ENCODE peak calls at places on chromosomes 5 and 9, in seven cellular contexts. One of them, this sample, is unnamed.

GRCh38 chr9:120541921-120542320 is 38.0 kb downstream of the CDK5RAP2 start:
- DNase-seq in astrocyte of the spinal cord: no peak
- DNase-seq in BJ: no peak
- DNase-seq in nephron progenitor cell: no peak
- DNase-seq in pancreas: no peak
- DNase-seq in astrocyte: no peak
- DNase-seq in Calu3: no peak
- DNase-seq in this sample: no peak

GRCh38 chr5:137778772-137779564 is 24.8 kb upstream of the HNRNPA0 start:
- DNase-seq in nephron progenitor cell: no peak
- DNase-seq in astrocyte: peak; percentile 7
- DNase-seq in pancreas: no peak
- DNase-seq in astrocyte of the spinal cord: peak; percentile 50
- DNase-seq in BJ: no peak
- DNase-seq in Calu3: peak; percentile 37
- DNase-seq in this sample: peak; percentile 26

GRCh38 chr5:54404568-54404967 is 50.9 kb upstream of the HSPB3 start:
- DNase-seq in pancreas: no peak
- DNase-seq in BJ: no peak
- DNase-seq in astrocyte: peak; percentile 32
- DNase-seq in Calu3: no peak
- DNase-seq in astrocyte of the spinal cord: no peak
- DNase-seq in nephron progenitor cell: no peak
- DNase-seq in this sample: no peak

GRCh38 chr9:95715911-95716435 is 159.5 kb upstream of the ERCC6L2 start:
- DNase-seq in BJ: no peak
- DNase-seq in astrocyte: no peak
- DNase-seq in nephron progenitor cell: no peak
- DNase-seq in Calu3: no peak
- DNase-seq in pancreas: no peak
- DNase-seq in astrocyte of the spinal cord: no peak
- DNase-seq in this sample: no peak

GRCh38 chr5:160342413-160342941 is 27.9 kb downstream of the C1QTNF2 start:
- DNase-seq in astrocyte: peak; percentile 81
- DNase-seq in BJ: peak; percentile 70
- DNase-seq in nephron progenitor cell: no peak
- DNase-seq in pancreas: no peak
- DNase-seq in Calu3: no peak
- DNase-seq in astrocyte of the spinal cord: peak; percentile 44
- DNase-seq in this sample: no peak

GRCh38 chr5:57219386-57219785 is 45.5 kb downstream of the GPBP1 start:
- DNase-seq in astrocyte: no peak
- DNase-seq in astrocyte of the spinal cord: no peak
- DNase-seq in nephron progenitor cell: no peak
- DNase-seq in pancreas: no peak
- DNase-seq in BJ: no peak
- DNase-seq in Calu3: peak; percentile 25
- DNase-seq in this sample: peak; percentile 29

GRCh38 chr9:95880011-95880690 is 4.7 kb downstream of the ERCC6L2 start:
- DNase-seq in Calu3: no peak
- DNase-seq in pancreas: no peak
- DNase-seq in BJ: no peak
- DNase-seq in nephron progenitor cell: no peak
- DNase-seq in astrocyte: peak; percentile 63
- DNase-seq in astrocyte of the spinal cord: peak; percentile 86
- DNase-seq in this sample: no peak

GRCh38 chr9:135706288-135706687 is 4.3 kb downstream of the KCNT1 start:
- DNase-seq in astrocyte of the spinal cord: no peak
- DNase-seq in pancreas: no peak
- DNase-seq in nephron progenitor cell: no peak
- DNase-seq in astrocyte: no peak
- DNase-seq in BJ: no peak
- DNase-seq in Calu3: no peak
- DNase-seq in this sample: no peak

GRCh38 chr9:116686693-116687073 is 422 bp upstream of the TRIM32 start:
- DNase-seq in nephron progenitor cell: no peak
- DNase-seq in pancreas: no peak
- DNase-seq in Calu3: no peak
- DNase-seq in astrocyte of the spinal cord: no peak
- DNase-seq in astrocyte: no peak
- DNase-seq in BJ: no peak
- DNase-seq in this sample: no peak

GRCh38 chr5:67287795-67288194 is 91.2 kb upstream of the CD180 start:
- DNase-seq in astrocyte: peak; percentile 88
- DNase-seq in pancreas: no peak
- DNase-seq in BJ: peak; percentile 56
- DNase-seq in nephron progenitor cell: no peak
- DNase-seq in astrocyte of the spinal cord: peak; percentile 84
- DNase-seq in Calu3: no peak
- DNase-seq in this sample: no peak

GRCh38 chr9:91714020-91714721 is 235.9 kb downstream of the ROR2 start:
- DNase-seq in astrocyte of the spinal cord: peak; percentile 25
- DNase-seq in BJ: no peak
- DNase-seq in nephron progenitor cell: peak; percentile 74
- DNase-seq in Calu3: peak; percentile 59
- DNase-seq in pancreas: peak; percentile 84
- DNase-seq in astrocyte: peak; percentile 19
- DNase-seq in this sample: peak; percentile 68

GRCh38 chr5:38424237-38425080 is 132.0 kb downstream of the LIFR start:
- DNase-seq in astrocyte of the spinal cord: no peak
- DNase-seq in BJ: no peak
- DNase-seq in Calu3: no peak
- DNase-seq in nephron progenitor cell: no peak
- DNase-seq in pancreas: no peak
- DNase-seq in astrocyte: no peak
- DNase-seq in this sample: no peak

GRCh38 chr5:141172381-141173204 is at the start of gene PCDHB7:
- DNase-seq in pancreas: no peak
- DNase-seq in BJ: no peak
- DNase-seq in Calu3: no peak
- DNase-seq in nephron progenitor cell: peak; percentile 29
- DNase-seq in astrocyte of the spinal cord: peak; percentile 7
- DNase-seq in astrocyte: no peak
- DNase-seq in this sample: no peak

GRCh38 chr5:111394580-111394979 is 117.8 kb downstream of the STARD4 start:
- DNase-seq in Calu3: no peak
- DNase-seq in nephron progenitor cell: no peak
- DNase-seq in astrocyte of the spinal cord: peak; percentile 45
- DNase-seq in pancreas: no peak
- DNase-seq in astrocyte: peak; percentile 65
- DNase-seq in BJ: peak; percentile 9
- DNase-seq in this sample: no peak

GRCh38 chr5:40160435-40160834 is 519.3 kb upstream of the PTGER4 start:
- DNase-seq in BJ: no peak
- DNase-seq in nephron progenitor cell: no peak
- DNase-seq in astrocyte: no peak
- DNase-seq in astrocyte of the spinal cord: no peak
- DNase-seq in pancreas: no peak
- DNase-seq in Calu3: no peak
- DNase-seq in this sample: no peak

GRCh38 chr9:110801426-110801825 is 132.8 kb downstream of the MUSK start:
- DNase-seq in astrocyte of the spinal cord: no peak
- DNase-seq in astrocyte: no peak
- DNase-seq in pancreas: no peak
- DNase-seq in Calu3: no peak
- DNase-seq in BJ: no peak
- DNase-seq in nephron progenitor cell: no peak
- DNase-seq in this sample: no peak

GRCh38 chr5:122501087-122501435 is 189.0 kb downstream of the SNCAIP start:
- DNase-seq in BJ: no peak
- DNase-seq in astrocyte: no peak
- DNase-seq in nephron progenitor cell: no peak
- DNase-seq in Calu3: no peak
- DNase-seq in pancreas: no peak
- DNase-seq in astrocyte of the spinal cord: no peak
- DNase-seq in this sample: no peak

GRCh38 chr5:122500245-122501086 is 188.4 kb downstream of the SNCAIP start:
- DNase-seq in BJ: no peak
- DNase-seq in pancreas: no peak
- DNase-seq in astrocyte: peak; percentile 33
- DNase-seq in astrocyte of the spinal cord: peak; percentile 60
- DNase-seq in nephron progenitor cell: peak; percentile 40
- DNase-seq in Calu3: peak; percentile 50
- DNase-seq in this sample: peak; percentile 29

GRCh38 chr5:122493776-122494518 is 181.9 kb downstream of the SNCAIP start:
- DNase-seq in pancreas: no peak
- DNase-seq in nephron progenitor cell: no peak
- DNase-seq in astrocyte of the spinal cord: no peak
- DNase-seq in Calu3: no peak
- DNase-seq in astrocyte: no peak
- DNase-seq in BJ: no peak
- DNase-seq in this sample: no peak

GRCh38 chr5:122499617-122500016 is 187.6 kb downstream of the SNCAIP start:
- DNase-seq in nephron progenitor cell: no peak
- DNase-seq in Calu3: no peak
- DNase-seq in BJ: no peak
- DNase-seq in pancreas: no peak
- DNase-seq in astrocyte of the spinal cord: no peak
- DNase-seq in astrocyte: no peak
- DNase-seq in this sample: no peak

DNA sequence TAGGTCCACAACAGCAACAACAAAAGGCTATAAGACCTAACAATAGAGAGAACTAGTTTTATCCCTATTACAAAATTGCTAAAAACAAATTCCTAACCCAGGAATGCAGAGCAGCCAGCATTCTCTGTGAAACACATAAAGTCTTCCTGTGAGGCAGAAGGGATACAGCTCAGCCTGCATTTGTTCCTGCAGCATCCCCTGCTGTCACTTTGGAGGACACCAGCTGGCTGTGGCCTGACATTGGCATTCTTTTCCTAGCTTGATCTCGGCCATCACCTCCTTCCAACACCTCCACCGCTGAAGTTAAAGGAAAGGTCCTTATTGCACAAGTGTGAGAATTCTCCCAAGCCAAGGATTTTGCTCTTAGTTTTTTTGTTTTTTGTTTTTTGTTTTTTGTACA is 186.1 kb downstream of the SNCAIP start:
- DNase-seq in astrocyte of the spinal cord: no peak
- DNase-seq in BJ: no peak
- DNase-seq in pancreas: no peak
- DNase-seq in astrocyte: no peak
- DNase-seq in Calu3: no peak
- DNase-seq in nephron progenitor cell: peak; percentile 17
- DNase-seq in this sample: no peak
- TF ChIP-seq CTCF in astrocyte of the spinal cord: peak; percentile 43
- TF ChIP-seq CTCF in BJ: peak; percentile 53
- TF ChIP-seq CTCF in pancreas: no peak
- TF ChIP-seq CTCF in astrocyte: peak; percentile 19
- TF ChIP-seq CTCF in Calu3: no peak
- TF ChIP-seq CTCF in nephron progenitor cell: peak; percentile 51
- TF ChIP-seq CTCF in this sample: no peak

GRCh38 chr9:76400534-76401096 is 6.4 kb upstream of the RFK start:
- DNase-seq in BJ: no peak
- DNase-seq in Calu3: no peak
- DNase-seq in pancreas: no peak
- DNase-seq in nephron progenitor cell: no peak
- DNase-seq in astrocyte: no peak
- DNase-seq in astrocyte of the spinal cord: no peak
- DNase-seq in this sample: no peak

GRCh38 chr9:76404401-76404800 is 10.2 kb upstream of the RFK start:
- DNase-seq in pancreas: no peak
- DNase-seq in Calu3: no peak
- DNase-seq in BJ: no peak
- DNase-seq in nephron progenitor cell: no peak
- DNase-seq in astrocyte: no peak
- DNase-seq in astrocyte of the spinal cord: no peak
- DNase-seq in this sample: no peak

GRCh38 chr9:76401176-76401575 is 7.0 kb upstream of the RFK start:
- DNase-seq in pancreas: no peak
- DNase-seq in astrocyte of the spinal cord: no peak
- DNase-seq in Calu3: no peak
- DNase-seq in BJ: no peak
- DNase-seq in astrocyte: no peak
- DNase-seq in nephron progenitor cell: no peak
- DNase-seq in this sample: no peak

GRCh38 chr9:76401580-76402354 is 7.5 kb upstream of the RFK start:
- DNase-seq in pancreas: no peak
- DNase-seq in Calu3: no peak
- DNase-seq in nephron progenitor cell: no peak
- DNase-seq in astrocyte: no peak
- DNase-seq in astrocyte of the spinal cord: peak; percentile 19
- DNase-seq in BJ: no peak
- DNase-seq in this sample: no peak

GRCh38 chr9:76403352-76403751 is 9.1 kb upstream of the RFK start:
- DNase-seq in pancreas: no peak
- DNase-seq in nephron progenitor cell: no peak
- DNase-seq in BJ: peak; percentile 47
- DNase-seq in astrocyte: peak; percentile 77
- DNase-seq in Calu3: no peak
- DNase-seq in astrocyte of the spinal cord: peak; percentile 83
- DNase-seq in this sample: peak; percentile 47
- TF ChIP-seq CTCF in pancreas: peak; percentile 37
- TF ChIP-seq CTCF in nephron progenitor cell: peak; percentile 11
- TF ChIP-seq CTCF in BJ: peak; percentile 59
- TF ChIP-seq CTCF in astrocyte: peak; percentile 70
- TF ChIP-seq CTCF in Calu3: peak; percentile 27
- TF ChIP-seq CTCF in astrocyte of the spinal cord: peak; percentile 52
- TF ChIP-seq CTCF in this sample: peak; percentile 43

GRCh38 chr9:137035507-137035834 is 3.6 kb upstream of the FUT7 start:
- DNase-seq in BJ: no peak
- DNase-seq in pancreas: no peak
- DNase-seq in astrocyte: no peak
- DNase-seq in astrocyte of the spinal cord: no peak
- DNase-seq in nephron progenitor cell: no peak
- DNase-seq in Calu3: no peak
- DNase-seq in this sample: no peak
- TF ChIP-seq CTCF in BJ: no peak
- TF ChIP-seq CTCF in pancreas: no peak
- TF ChIP-seq CTCF in astrocyte: no peak
- TF ChIP-seq CTCF in astrocyte of the spinal cord: no peak
- TF ChIP-seq CTCF in nephron progenitor cell: peak; percentile 47
- TF ChIP-seq CTCF in Calu3: no peak
- TF ChIP-seq CTCF in this sample: no peak

GRCh38 chr9:29697011-29697410 is 2123.7 kb upstream of the C9orf72 start:
- DNase-seq in astrocyte: peak; percentile 41
- DNase-seq in BJ: no peak
- DNase-seq in pancreas: no peak
- DNase-seq in nephron progenitor cell: no peak
- DNase-seq in Calu3: no peak
- DNase-seq in astrocyte of the spinal cord: peak; percentile 34
- DNase-seq in this sample: no peak

GRCh38 chr9:29691145-29691544 is 2117.9 kb upstream of the C9orf72 start:
- DNase-seq in astrocyte of the spinal cord: no peak
- DNase-seq in nephron progenitor cell: no peak
- DNase-seq in Calu3: no peak
- DNase-seq in pancreas: no peak
- DNase-seq in astrocyte: no peak
- DNase-seq in BJ: no peak
- DNase-seq in this sample: no peak

GRCh38 chr9:29691758-29692407 is 2118.6 kb upstream of the C9orf72 start:
- DNase-seq in pancreas: no peak
- DNase-seq in Calu3: peak; percentile 32
- DNase-seq in astrocyte of the spinal cord: peak; percentile 35
- DNase-seq in nephron progenitor cell: peak; percentile 43
- DNase-seq in BJ: no peak
- DNase-seq in astrocyte: no peak
- DNase-seq in this sample: peak; percentile 3
- TF ChIP-seq CTCF in pancreas: no peak
- TF ChIP-seq CTCF in Calu3: peak; percentile 34
- TF ChIP-seq CTCF in astrocyte of the spinal cord: peak; percentile 50
- TF ChIP-seq CTCF in nephron progenitor cell: peak; percentile 55
- TF ChIP-seq CTCF in BJ: no peak
- TF ChIP-seq CTCF in astrocyte: peak; percentile 27
- TF ChIP-seq CTCF in this sample: no peak

This sample was measured in GM13976.